ENCODE peak calls at places on chromosomes 6 and 20, in eight cellular contexts. R is IMR-90, Q is bronchial epithelial cell, N is uterus, Y is OCI-LY7, J is astrocyte, U is spleen, M is psoas muscle. P is an unnamed sample.

GRCh38 chr6:136161950-136162349 is 88.2 kb downstream of the MTFR2 start:
- DNase-seq in R (no peak), Q (peak; percentile 12), N (no peak), Y (no peak), J (no peak), U (no peak), M (no peak), P (no peak)

GRCh38 chr6:135182120-135182992 is 1.2 kb downstream of the MYB start:
- DNase-seq in R (no peak), Q (no peak), N (peak; percentile 13), Y (peak; percentile 61), J (no peak), U (peak; percentile 88), M (peak; percentile 56), P (no peak)

GRCh38 chr20:36312724-36313441 is 6.7 kb downstream of the DLGAP4 start:
- DNase-seq in R (no peak), Q (no peak), N (no peak), Y (no peak), J (no peak), U (peak; percentile 45), M (peak; percentile 26), P (no peak)

GRCh38 chr6:73873081-73873480 is 177.1 kb downstream of the CD109 start:
- DNase-seq in R (peak; percentile 75), Q (no peak), N (no peak), Y (no peak), J (no peak), U (no peak), M (no peak), P (no peak)

GRCh38 chr20:48897298-48898044 is 24.0 kb upstream of the ARFGEF2 start:
- DNase-seq in R (peak; percentile 92), Q (peak; percentile 88), N (no peak), Y (peak; percentile 64), J (peak; percentile 94), U (no peak), M (no peak), P (peak; percentile 55)

GRCh38 chr6:81572020-81572419 is 180.5 kb downstream of the TENT5A start:
- DNase-seq in R (peak; percentile 45), Q (no peak), N (no peak), Y (no peak), J (no peak), U (no peak), M (no peak), P (no peak)

GRCh38 chr6:39361657-39362486 is 39.4 kb upstream of the KCNK16 start:
- DNase-seq in R (peak; percentile 58), Q (peak; percentile 46), N (peak; percentile 56), Y (peak; percentile 62), J (peak; percentile 37), U (peak; percentile 84), M (peak; percentile 73), P (no peak)

GRCh38 chr20:48139262-48140041 is 354.2 kb upstream of the SULF2 start:
- DNase-seq in R (no peak), Q (peak; percentile 88), N (no peak), Y (no peak), J (peak; percentile 89), U (no peak), M (no peak), P (no peak)

GRCh38 chr6:137680678-137681346 is 186.2 kb upstream of the TNFAIP3 start:
- DNase-seq in R (peak; percentile 33), Q (peak; percentile 23), N (no peak), Y (no peak), J (peak; percentile 24), U (no peak), M (no peak), P (no peak)

GRCh38 chr6:44635486-44635885 is 248.0 kb downstream of the CDC5L start:
- DNase-seq in R (no peak), Q (no peak), N (no peak), Y (no peak), J (no peak), U (no peak), M (no peak), P (no peak)

GRCh38 chr6:149965191-149966020 is 1.7 kb downstream of the ULBP1 start:
- DNase-seq in R (no peak), Q (no peak), N (no peak), Y (peak; percentile 22), J (no peak), U (peak; percentile 84), M (no peak), P (no peak)

GRCh38 chr6:32192608-32193039 is at the start of gene GPSM3:
- DNase-seq in R (peak; percentile 36), Q (peak; percentile 47), N (no peak), Y (peak; percentile 71), J (no peak), U (peak; percentile 95), M (peak; percentile 78), P (no peak)

GRCh38 chr6:132007474-132008190 is 56.5 kb upstream of the CCN2 start:
- DNase-seq in R (peak; percentile 83), Q (peak; percentile 63), N (no peak), Y (no peak), J (peak; percentile 26), U (no peak), M (no peak), P (no peak)

GRCh38 chr6:110355031-110355430 is 3.1 kb downstream of the METTL24 start:
- DNase-seq in R (no peak), Q (peak; percentile 6), N (no peak), Y (no peak), J (no peak), U (no peak), M (no peak), P (no peak)

GRCh38 chr6:55875420-55875819 is at the start of gene BMP5:
- DNase-seq in R (no peak), Q (no peak), N (no peak), Y (no peak), J (no peak), U (no peak), M (no peak), P (no peak)

GRCh38 chr6:107075951-107076381 is 39.3 kb downstream of the BEND3 start:
- DNase-seq in R (peak; percentile 15), Q (no peak), N (no peak), Y (peak; percentile 46), J (peak; percentile 43), U (no peak), M (no peak), P (no peak)

GRCh38 chr20:32437391-32438074 is 79.4 kb downstream of the ASXL1 start:
- DNase-seq in R (no peak), Q (no peak), N (no peak), Y (peak; percentile 22), J (no peak), U (no peak), M (no peak), P (no peak)

GRCh38 chr20:44402391-44403193 is 47.1 kb downstream of the HNF4A start:
- DNase-seq in R (no peak), Q (no peak), N (no peak), Y (no peak), J (no peak), U (no peak), M (no peak), P (no peak)
- H3K4me3 ChIP-seq in R (no peak overlapping the region), Q (no peak overlapping the region), N (no peak overlapping the region), Y (no peak overlapping the region), J (no peak overlapping the region), U (no peak overlapping the region), M (no peak overlapping the region), P (peak overlapping the region; percentile 54)

DNA sequence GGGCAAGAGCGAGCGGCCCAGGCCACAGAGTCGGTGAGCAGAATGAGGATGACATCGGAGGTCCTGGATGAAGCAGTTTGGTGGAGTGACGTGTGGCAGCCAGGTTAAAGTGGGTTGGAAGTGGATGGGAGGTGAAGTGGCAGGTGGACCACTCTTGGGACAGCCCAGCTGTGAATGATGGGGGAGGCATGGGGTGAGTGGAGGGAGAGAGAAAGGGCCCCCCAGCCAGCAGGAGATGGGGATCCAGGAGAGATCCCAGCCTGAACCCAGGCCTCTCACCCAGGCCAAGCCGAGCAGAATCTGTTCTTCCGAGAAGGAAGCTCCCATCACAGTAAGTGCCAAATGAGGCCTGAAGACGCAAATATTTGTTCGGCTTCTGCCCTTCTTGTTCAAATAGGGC is 27.0 kb upstream of the SLC32A1 start:
- DNase-seq in R (no peak), Q (no peak), N (no peak), Y (no peak), J (no peak), U (no peak), M (no peak), P (no peak)
- TF ChIP-seq CTCF in R (no peak), Q (no peak), N (no peak), Y (no peak), J (no peak), U (no peak), M (no peak), P (no peak)

DNA sequence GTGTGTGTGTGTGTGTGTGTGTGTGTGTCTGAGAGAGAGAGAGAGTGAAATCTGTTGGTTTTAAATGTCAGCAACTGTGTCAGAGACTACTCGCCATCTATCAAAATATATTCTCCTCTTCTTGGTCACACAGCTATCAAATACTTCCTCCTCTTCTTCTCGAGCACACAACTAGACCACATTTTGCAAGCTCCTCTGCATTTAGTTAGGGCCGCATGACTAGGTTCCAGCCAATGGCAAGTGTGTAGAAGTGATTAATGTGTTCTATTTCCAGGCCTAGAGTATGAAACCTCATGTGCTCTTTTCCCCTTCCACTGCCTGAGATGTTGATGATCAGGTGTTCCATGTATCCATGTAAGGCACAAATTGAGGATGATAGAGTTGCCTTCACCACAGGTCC is 278.5 kb upstream of the MARCKS start:
- DNase-seq in R (no peak), Q (no peak), N (no peak), Y (no peak), J (no peak), U (no peak), M (no peak), P (no peak)
- H3K4me3 ChIP-seq in R (no peak overlapping the region), Q (no peak overlapping the region), N (no peak overlapping the region), Y (no peak overlapping the region), J (no peak overlapping the region), U (no peak overlapping the region), M (no peak overlapping the region), P (no peak overlapping the region)

GRCh38 chr6:25788305-25788922 is 33.9 kb downstream of the SLC17A4 start:
- DNase-seq in R (peak; percentile 51), Q (peak; percentile 53), N (no peak), Y (peak; percentile 35), J (peak; percentile 3), U (no peak), M (peak; percentile 54), P (no peak)

GRCh38 chr6:25787469-25787868 is 32.9 kb downstream of the SLC17A4 start:
- DNase-seq in R (no peak), Q (no peak), N (no peak), Y (no peak), J (no peak), U (no peak), M (no peak), P (no peak)

GRCh38 chr6:25793970-25794369 is 37.9 kb downstream of the SLC17A1 start:
- DNase-seq in R (no peak), Q (no peak), N (no peak), Y (no peak), J (no peak), U (no peak), M (no peak), P (no peak)

GRCh38 chr6:25792016-25792415 is 37.5 kb downstream of the SLC17A4 start:
- DNase-seq in R (no peak), Q (no peak), N (no peak), Y (no peak), J (no peak), U (no peak), M (no peak), P (no peak)

DNA sequence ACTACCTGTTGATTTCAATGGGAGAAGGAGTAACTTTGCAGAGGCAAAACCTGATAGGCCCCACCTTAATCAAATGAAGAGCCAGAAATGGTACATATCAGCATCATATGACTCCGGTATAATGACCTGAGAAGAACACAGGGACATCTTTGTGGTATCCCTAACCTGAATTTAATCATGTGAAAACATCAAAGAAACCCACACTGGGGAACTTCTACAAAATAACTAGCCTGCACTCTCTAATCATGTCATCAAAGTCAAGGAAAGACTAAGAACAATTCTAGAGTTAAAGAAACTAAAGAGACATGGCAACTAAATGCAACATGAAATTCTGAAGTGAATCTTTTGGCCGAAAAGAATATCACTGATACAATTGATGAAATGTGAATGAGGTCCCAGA is 34.9 kb downstream of the SLC17A4 start:
- DNase-seq in R (no peak), Q (no peak), N (no peak), Y (no peak), J (no peak), U (no peak), M (no peak), P (no peak)
- TF ChIP-seq CTCF in R (no peak), Q (no peak), N (no peak), Y (no peak), J (no peak), U (no peak), M (no peak), P (no peak)

P was measured in epithelial cell of proximal tubule.